ENCODE peak calls at places on chromosomes 13 and 19, in five cellular contexts. L is PC-3, J is OCI-LY7, K is pancreas, A is DND-41. S is an unnamed sample.

GRCh38 chr19:49409441-49410029 is 13.7 kb downstream of the PTH2 start:
- DNase-seq in J (peak), L (no peak), K (no peak), A (peak), S (peak)

GRCh38 chr19:31263317-31263716 is 85.9 kb downstream of the TSHZ3 start:
- DNase-seq in L (no peak), J (no peak), K (no peak), A (peak), S (no peak)

GRCh38 chr13:44220948-44221347 is 152.7 kb upstream of the SERP2 start:
- DNase-seq in L (no peak), A (no peak), J (no peak), K (no peak), S (no peak)

GRCh38 chr13:50419466-50419865 is 404.2 kb downstream of the KCNRG start:
- DNase-seq in A (no peak), L (no peak), J (no peak), K (no peak), S (no peak)

GRCh38 chr13:78649997-78650724 is 8.8 kb downstream of the OBI1 start:
- DNase-seq in A (no peak), J (no peak), L (no peak), K (no peak), S (no peak)

GRCh38 chr13:83333614-83334388 is 548.5 kb downstream of the SLITRK1 start:
- DNase-seq in K (no peak), L (peak), A (no peak), J (no peak), S (no peak)

GRCh38 chr19:49339364-49340068 is 4.3 kb downstream of the CD37 start:
- DNase-seq in J (no peak), K (peak), L (peak), A (no peak), S (peak)

GRCh38 chr19:38661996-38662395 is 14.5 kb downstream of the ACTN4 start:
- DNase-seq in A (no peak), K (no peak), J (no peak), L (peak), S (no peak)

GRCh38 chr19:35088514-35088913 is 27.1 kb upstream of the FXYD3 start:
- DNase-seq in J (peak), K (no peak), L (peak), A (no peak), S (no peak)

GRCh38 chr13:113559901-113560644 is 24.5 kb upstream of the TFDP1 start:
- DNase-seq in K (no peak), J (no peak), L (no peak), A (no peak), S (no peak)

GRCh38 chr19:14349426-14349825 is 31.8 kb upstream of the ADGRE5 start:
- DNase-seq in A (no peak), L (no peak), J (no peak), K (no peak), S (no peak)

GRCh38 chr13:71580614-71581013 is 286.4 kb downstream of the DACH1 start:
- DNase-seq in K (no peak), J (no peak), A (no peak), L (no peak), S (no peak)

GRCh38 chr13:61685683-61686013 is 270.0 kb upstream of the PCDH20 start:
- DNase-seq in L (no peak), J (no peak), A (no peak), K (no peak), S (peak)

GRCh38 chr13:90633849-90634248 is 713.6 kb upstream of the MIR17HG start:
- DNase-seq in J (no peak), L (no peak), K (no peak), A (no peak), S (no peak)

GRCh38 chr13:92188574-92188973 is 790.2 kb downstream of the GPC5 start:
- DNase-seq in K (no peak), A (no peak), L (no peak), J (no peak), S (no peak)

GRCh38 chr19:40927567-40927966 is 45.5 kb upstream of the CYP2A7 start:
- DNase-seq in A (no peak), L (no peak), K (no peak), J (no peak), S (no peak)

GRCh38 chr19:388691-389090 is 20.3 kb downstream of the C2CD4C start:
- DNase-seq in J (no peak), A (no peak), L (no peak), K (no peak), S (no peak)

GRCh38 chr13:52906122-52906903 is 57.9 kb upstream of the PCDH8 start:
- DNase-seq in J (no peak), K (no peak), A (no peak), L (no peak), S (no peak)

GRCh38 chr19:42683917-42684513 is 56.3 kb downstream of the PSG3 start:
- DNase-seq in J (peak), A (peak), L (peak), K (no peak), S (peak)

GRCh38 chr13:98500963-98501421 is 75.9 kb downstream of the STK24 start:
- DNase-seq in K (no peak), A (no peak), J (no peak), L (no peak), S (peak)

GRCh38 chr13:94988654-94989053 is 276.3 kb upstream of the SOX21 start:
- DNase-seq in L (no peak), K (no peak), J (no peak), A (no peak), S (peak)

GRCh38 chr19:56811480-56811879 is 29.0 kb downstream of the PEG3 start:
- DNase-seq in A (no peak), L (no peak), K (no peak), J (no peak), S (no peak)

GRCh38 chr19:2261438-2262172 is 5.4 kb upstream of the JSRP1 start:
- DNase-seq in K (no peak), J (peak), A (peak), L (peak), S (peak)

DNA sequence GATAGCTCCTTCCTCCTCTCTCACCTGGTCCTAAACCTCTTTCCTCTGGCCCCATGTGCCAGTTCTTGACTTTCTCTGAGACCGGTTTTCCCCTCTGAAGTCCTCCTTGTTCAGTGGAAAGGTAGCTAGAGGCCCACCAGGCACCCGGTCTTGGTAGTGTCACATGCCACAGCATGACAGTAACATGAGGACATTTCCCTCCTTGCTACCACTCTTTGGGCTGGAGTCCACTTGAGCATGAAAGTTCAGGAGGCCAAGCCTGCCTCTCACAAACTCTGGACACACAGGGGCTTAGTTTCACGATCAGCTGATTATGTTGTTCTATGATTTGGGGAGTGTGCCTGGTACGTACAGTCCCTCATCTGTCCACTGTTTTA is 45.6 kb downstream of the NFIX start:
- DNase-seq in J (no peak), L (no peak), A (no peak), K (no peak), S (no peak)
- H3K4me3 ChIP-seq in J (no peak), L (no peak), A (no peak), K (no peak), S (no peak)

GRCh38 chr13:111047326-111047725 is 67.8 kb upstream of the ARHGEF7 start:
- DNase-seq in K (no peak), A (no peak), L (no peak), J (no peak), S (peak)

GRCh38 chr13:111045170-111045569 is 69.9 kb upstream of the ARHGEF7 start:
- DNase-seq in L (no peak), K (no peak), A (no peak), J (no peak), S (no peak)

GRCh38 chr13:111048387-111048786 is 66.7 kb upstream of the ARHGEF7 start:
- DNase-seq in L (no peak), K (no peak), J (no peak), A (no peak), S (no peak)

GRCh38 chr13:111044087-111044830 is 70.9 kb upstream of the ARHGEF7 start:
- DNase-seq in K (no peak), L (no peak), A (no peak), J (no peak), S (no peak)

DNA sequence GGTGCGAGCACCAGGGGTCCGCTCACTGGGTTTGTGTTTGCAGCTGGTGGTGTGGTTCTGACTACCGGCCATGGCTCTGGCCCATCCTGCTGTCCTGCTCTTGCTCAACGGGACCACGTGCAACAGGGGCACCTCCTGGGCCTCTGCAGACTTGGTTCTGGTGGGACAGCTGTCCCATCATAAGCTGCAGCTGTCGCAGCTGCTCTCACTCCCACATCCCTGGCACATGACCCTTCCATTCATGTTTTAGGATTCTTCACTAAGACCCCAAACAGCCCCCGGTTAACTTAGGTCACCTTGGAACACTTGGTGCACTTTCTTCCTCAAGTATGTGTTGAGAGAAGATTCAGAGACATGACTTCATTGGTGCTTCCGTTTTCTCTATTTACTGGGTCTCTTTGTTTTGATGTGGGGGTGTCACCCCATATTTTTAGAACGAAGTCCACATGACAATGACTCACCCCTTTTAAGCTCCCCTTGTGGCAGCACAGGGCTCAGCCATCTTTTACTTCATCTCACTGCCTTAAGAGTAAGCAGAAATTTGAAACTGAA is 68.4 kb upstream of the ARHGEF7 start:
- DNase-seq in A (no peak), J (no peak), L (no peak), K (no peak), S (peak)
- TF ChIP-seq CTCF in A (peak), J (peak), L (no peak), K (no peak), S (peak)

GRCh38 chr19:46410205-46411087 is 2.9 kb downstream of the CCDC8 start:
- DNase-seq in K (no peak), A (no peak), J (peak), L (no peak), S (no peak)
- H3K4me3 ChIP-seq in K (peak), A (no peak), J (no peak), L (no peak), S (no peak)

GRCh38 chr19:46404039-46404883 is 9.1 kb downstream of the CCDC8 start:
- DNase-seq in L (peak), A (no peak), J (peak), K (peak), S (no peak)
- TF ChIP-seq CTCF in L (peak), A (no peak), J (peak), K (no peak), S (no peak)

DNA sequence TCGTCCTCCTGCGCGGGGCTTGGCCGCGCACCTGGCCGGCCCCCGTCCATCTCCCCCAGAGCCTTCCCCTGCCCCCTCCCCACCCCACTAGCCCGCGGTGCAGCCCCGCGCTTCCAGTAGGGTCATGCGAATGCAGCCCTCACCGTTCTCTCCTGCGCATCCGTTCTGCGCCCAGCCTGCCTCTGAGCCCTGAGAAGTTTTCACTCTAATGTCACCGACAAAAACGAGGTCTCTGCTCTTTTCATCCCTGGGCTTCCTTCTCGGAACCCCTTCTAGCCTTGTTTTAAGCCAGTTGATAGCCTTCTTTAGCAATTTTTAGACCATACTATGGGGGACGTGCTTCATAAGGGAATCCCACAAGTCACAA is 97.4 kb downstream of the ATP8A2 start:
- DNase-seq in K (no peak), L (no peak), A (no peak), J (no peak), S (no peak)
- H3K4me3 ChIP-seq in K (no peak), L (no peak), A (no peak), J (no peak), S (no peak)

GRCh38 chr13:29428992-29429315 is 166.5 kb downstream of the SLC7A1 start:
- DNase-seq in K (no peak), L (no peak), J (no peak), A (no peak), S (no peak)
- TF ChIP-seq CTCF in K (no peak), L (no peak), J (no peak), A (no peak), S (no peak)